ENCODE peak calls at places on chromosome 20, in six cellular contexts. One of them, this sample, is unnamed.
A peak's percentile ranks its signal among the peaks of the same experiment; 100 is the strongest.

GRCh38 chr20:62776692-62777527 is 19.4 kb upstream of the MRGBP start:
- DNase-seq in DND-41: peak; percentile 89
- DNase-seq in ovary: no peak
- DNase-seq in thoracic aorta: no peak
- DNase-seq in mammary epithelial cell: peak; percentile 22
- DNase-seq in H9: peak; percentile 81
- DNase-seq in this sample: peak; percentile 76

GRCh38 chr20:45745015-45745414 is 22.9 kb downstream of the SPINT4 start:
- DNase-seq in DND-41: no peak
- DNase-seq in ovary: no peak
- DNase-seq in thoracic aorta: no peak
- DNase-seq in mammary epithelial cell: no peak
- DNase-seq in H9: no peak
- DNase-seq in this sample: no peak

GRCh38 chr20:37316116-37316774 is 26.8 kb downstream of the MANBAL start:
- DNase-seq in DND-41: peak; percentile 67
- DNase-seq in ovary: no peak
- DNase-seq in thoracic aorta: no peak
- DNase-seq in mammary epithelial cell: no peak
- DNase-seq in H9: no peak
- DNase-seq in this sample: no peak

GRCh38 chr20:63686492-63687321 is 9.7 kb upstream of the TNFRSF6B start:
- DNase-seq in DND-41: no peak
- DNase-seq in ovary: peak; percentile 55
- DNase-seq in thoracic aorta: peak; percentile 55
- DNase-seq in mammary epithelial cell: no peak
- DNase-seq in H9: no peak
- DNase-seq in this sample: no peak

GRCh38 chr20:44010162-44010704 is 95.6 kb downstream of the TOX2 start:
- DNase-seq in DND-41: no peak
- DNase-seq in ovary: no peak
- DNase-seq in thoracic aorta: no peak
- DNase-seq in mammary epithelial cell: no peak
- DNase-seq in H9: peak; percentile 14
- DNase-seq in this sample: no peak

GRCh38 chr20:46087161-46087560 is 2.6 kb downstream of the NCOA5 start:
- DNase-seq in DND-41: no peak
- DNase-seq in ovary: no peak
- DNase-seq in thoracic aorta: no peak
- DNase-seq in mammary epithelial cell: no peak
- DNase-seq in H9: no peak
- DNase-seq in this sample: no peak

GRCh38 chr20:36591854-36592641 is 13.5 kb upstream of the RAB5IF start:
- DNase-seq in DND-41: peak; percentile 78
- DNase-seq in ovary: peak; percentile 34
- DNase-seq in thoracic aorta: no peak
- DNase-seq in mammary epithelial cell: peak; percentile 9
- DNase-seq in H9: peak; percentile 54
- DNase-seq in this sample: no peak

GRCh38 chr20:2210646-2211556 is 84.9 kb upstream of the TGM3 start:
- DNase-seq in DND-41: no peak
- DNase-seq in ovary: no peak
- DNase-seq in thoracic aorta: no peak
- DNase-seq in mammary epithelial cell: peak; percentile 46
- DNase-seq in H9: no peak
- DNase-seq in this sample: no peak

GRCh38 chr20:13898012-13898612 is 92.3 kb downstream of the SEL1L2 start:
- DNase-seq in DND-41: no peak
- DNase-seq in ovary: no peak
- DNase-seq in thoracic aorta: no peak
- DNase-seq in mammary epithelial cell: peak; percentile 3
- DNase-seq in H9: no peak
- DNase-seq in this sample: no peak

GRCh38 chr20:61055642-61056041 is 196.4 kb upstream of the CDH4 start:
- DNase-seq in DND-41: no peak
- DNase-seq in ovary: no peak
- DNase-seq in thoracic aorta: no peak
- DNase-seq in mammary epithelial cell: no peak
- DNase-seq in H9: no peak
- DNase-seq in this sample: no peak

GRCh38 chr20:2750343-2751251 is 49.8 kb downstream of the CPXM1 start:
- DNase-seq in DND-41: no peak
- DNase-seq in ovary: peak; percentile 65
- DNase-seq in thoracic aorta: no peak
- DNase-seq in mammary epithelial cell: peak; percentile 20
- DNase-seq in H9: peak; percentile 71
- DNase-seq in this sample: no peak

GRCh38 chr20:58039569-58040092 is 188.8 kb downstream of the ANKRD60 start:
- DNase-seq in DND-41: no peak
- DNase-seq in ovary: no peak
- DNase-seq in thoracic aorta: no peak
- DNase-seq in mammary epithelial cell: no peak
- DNase-seq in H9: no peak
- DNase-seq in this sample: no peak

GRCh38 chr20:25077610-25078169 is 4.3 kb downstream of the VSX1 start:
- DNase-seq in DND-41: no peak
- DNase-seq in ovary: peak; percentile 38
- DNase-seq in thoracic aorta: no peak
- DNase-seq in mammary epithelial cell: no peak
- DNase-seq in H9: peak; percentile 64
- DNase-seq in this sample: no peak

GRCh38 chr20:25079171-25079570 is 2.8 kb downstream of the VSX1 start:
- DNase-seq in DND-41: peak; percentile 3
- DNase-seq in ovary: no peak
- DNase-seq in thoracic aorta: no peak
- DNase-seq in mammary epithelial cell: no peak
- DNase-seq in H9: no peak
- DNase-seq in this sample: peak; percentile 39

GRCh38 chr20:25078662-25079061 is 3.3 kb downstream of the VSX1 start:
- DNase-seq in DND-41: peak; percentile 78
- DNase-seq in ovary: no peak
- DNase-seq in thoracic aorta: no peak
- DNase-seq in mammary epithelial cell: no peak
- DNase-seq in H9: peak; percentile 22
- DNase-seq in this sample: no peak

GRCh38 chr20:25076201-25076600 is 5.7 kb downstream of the VSX1 start:
- DNase-seq in DND-41: no peak
- DNase-seq in ovary: no peak
- DNase-seq in thoracic aorta: no peak
- DNase-seq in mammary epithelial cell: no peak
- DNase-seq in H9: no peak
- DNase-seq in this sample: no peak

GRCh38 chr20:25076731-25077609 is 5.0 kb downstream of the VSX1 start:
- DNase-seq in DND-41: peak; percentile 37
- DNase-seq in ovary: no peak
- DNase-seq in thoracic aorta: no peak
- DNase-seq in mammary epithelial cell: peak; percentile 65
- DNase-seq in H9: peak; percentile 36
- DNase-seq in this sample: peak; percentile 47
- TF ChIP-seq CTCF in DND-41: peak; percentile 51
- TF ChIP-seq CTCF in ovary: no peak
- TF ChIP-seq CTCF in thoracic aorta: no peak
- TF ChIP-seq CTCF in mammary epithelial cell: peak; percentile 58
- TF ChIP-seq CTCF in H9: peak; percentile 32
- TF ChIP-seq CTCF in this sample: no peak

GRCh38 chr20:33784225-33784624 is 26.9 kb upstream of the CHMP4B start:
- DNase-seq in DND-41: no peak
- DNase-seq in ovary: no peak
- DNase-seq in thoracic aorta: no peak
- DNase-seq in mammary epithelial cell: no peak
- DNase-seq in H9: no peak
- DNase-seq in this sample: no peak

GRCh38 chr20:33783818-33784217 is 27.3 kb upstream of the CHMP4B start:
- DNase-seq in DND-41: no peak
- DNase-seq in ovary: no peak
- DNase-seq in thoracic aorta: no peak
- DNase-seq in mammary epithelial cell: no peak
- DNase-seq in H9: no peak
- DNase-seq in this sample: no peak

GRCh38 chr20:33781133-33781532 is 30.0 kb upstream of the CHMP4B start:
- DNase-seq in DND-41: no peak
- DNase-seq in ovary: no peak
- DNase-seq in thoracic aorta: no peak
- DNase-seq in mammary epithelial cell: no peak
- DNase-seq in H9: no peak
- DNase-seq in this sample: no peak

GRCh38 chr20:33783256-33783655 is 27.9 kb upstream of the CHMP4B start:
- DNase-seq in DND-41: no peak
- DNase-seq in ovary: no peak
- DNase-seq in thoracic aorta: no peak
- DNase-seq in mammary epithelial cell: no peak
- DNase-seq in H9: no peak
- DNase-seq in this sample: no peak

GRCh38 chr20:33781945-33782344 is 29.2 kb upstream of the CHMP4B start:
- DNase-seq in DND-41: no peak
- DNase-seq in ovary: no peak
- DNase-seq in thoracic aorta: no peak
- DNase-seq in mammary epithelial cell: no peak
- DNase-seq in H9: no peak
- DNase-seq in this sample: no peak
- H3K4me1 ChIP-seq in DND-41: peaks cover 3% of the 10 kb centered on the region
- H3K4me1 ChIP-seq in ovary: no peaks in the 10 kb centered on the region
- H3K4me1 ChIP-seq in thoracic aorta: no peaks in the 10 kb centered on the region
- H3K4me1 ChIP-seq in mammary epithelial cell: peaks cover 4% of the 10 kb centered on the region
- H3K4me1 ChIP-seq in H9: no peaks in the 10 kb centered on the region
- H3K4me1 ChIP-seq in this sample: no peaks in the 10 kb centered on the region

GRCh38 chr20:53448426-53448825 is 145.2 kb downstream of the ZNF217 start:
- DNase-seq in DND-41: no peak
- DNase-seq in ovary: no peak
- DNase-seq in thoracic aorta: no peak
- DNase-seq in mammary epithelial cell: no peak
- DNase-seq in H9: no peak
- DNase-seq in this sample: no peak
- H3K27ac ChIP-seq in DND-41: no peak overlapping the region
- H3K27ac ChIP-seq in ovary: no peak overlapping the region
- H3K27ac ChIP-seq in thoracic aorta: no peak overlapping the region
- H3K27ac ChIP-seq in mammary epithelial cell: no peak overlapping the region
- H3K27ac ChIP-seq in H9: no peak overlapping the region
- H3K27ac ChIP-seq in this sample: no peak overlapping the region

DNA sequence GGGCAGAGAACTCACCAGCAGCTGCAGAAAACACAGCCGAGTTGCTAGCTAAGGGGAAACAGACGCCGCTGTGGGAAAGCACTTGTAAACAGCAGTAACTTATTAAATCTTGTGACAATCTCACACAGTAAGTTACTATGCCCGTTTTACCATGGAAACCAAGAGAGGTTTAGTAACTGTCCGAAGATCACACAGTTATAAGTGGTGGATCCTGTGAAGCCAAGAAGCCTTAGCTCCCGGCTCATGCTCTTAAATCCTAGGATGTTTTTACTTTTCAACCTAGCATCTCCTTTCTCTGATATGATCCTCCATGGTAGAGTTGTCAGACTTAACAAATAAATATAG is 1.5 kb upstream of the SULF2 start:
- DNase-seq in DND-41: no peak
- DNase-seq in ovary: no peak
- DNase-seq in thoracic aorta: no peak
- DNase-seq in mammary epithelial cell: no peak
- DNase-seq in H9: no peak
- DNase-seq in this sample: no peak
- TF ChIP-seq CTCF in DND-41: no peak
- TF ChIP-seq CTCF in ovary: no peak
- TF ChIP-seq CTCF in thoracic aorta: peak; percentile 11
- TF ChIP-seq CTCF in mammary epithelial cell: no peak
- TF ChIP-seq CTCF in H9: no peak
- TF ChIP-seq CTCF in this sample: no peak

GRCh38 chr20:41607791-41608190 is 10.4 kb downstream of the CHD6 start:
- DNase-seq in DND-41: no peak
- DNase-seq in ovary: no peak
- DNase-seq in thoracic aorta: no peak
- DNase-seq in mammary epithelial cell: no peak
- DNase-seq in H9: no peak
- DNase-seq in this sample: no peak
- H3K4me1 ChIP-seq in DND-41: no peaks in the 10 kb centered on the region
- H3K4me1 ChIP-seq in ovary: peaks cover 5% of the 10 kb centered on the region
- H3K4me1 ChIP-seq in thoracic aorta: peaks cover 6% of the 10 kb centered on the region
- H3K4me1 ChIP-seq in mammary epithelial cell: no peaks in the 10 kb centered on the region
- H3K4me1 ChIP-seq in H9: no peaks in the 10 kb centered on the region
- H3K4me1 ChIP-seq in this sample: peaks cover 18% of the 10 kb centered on the region

DNA sequence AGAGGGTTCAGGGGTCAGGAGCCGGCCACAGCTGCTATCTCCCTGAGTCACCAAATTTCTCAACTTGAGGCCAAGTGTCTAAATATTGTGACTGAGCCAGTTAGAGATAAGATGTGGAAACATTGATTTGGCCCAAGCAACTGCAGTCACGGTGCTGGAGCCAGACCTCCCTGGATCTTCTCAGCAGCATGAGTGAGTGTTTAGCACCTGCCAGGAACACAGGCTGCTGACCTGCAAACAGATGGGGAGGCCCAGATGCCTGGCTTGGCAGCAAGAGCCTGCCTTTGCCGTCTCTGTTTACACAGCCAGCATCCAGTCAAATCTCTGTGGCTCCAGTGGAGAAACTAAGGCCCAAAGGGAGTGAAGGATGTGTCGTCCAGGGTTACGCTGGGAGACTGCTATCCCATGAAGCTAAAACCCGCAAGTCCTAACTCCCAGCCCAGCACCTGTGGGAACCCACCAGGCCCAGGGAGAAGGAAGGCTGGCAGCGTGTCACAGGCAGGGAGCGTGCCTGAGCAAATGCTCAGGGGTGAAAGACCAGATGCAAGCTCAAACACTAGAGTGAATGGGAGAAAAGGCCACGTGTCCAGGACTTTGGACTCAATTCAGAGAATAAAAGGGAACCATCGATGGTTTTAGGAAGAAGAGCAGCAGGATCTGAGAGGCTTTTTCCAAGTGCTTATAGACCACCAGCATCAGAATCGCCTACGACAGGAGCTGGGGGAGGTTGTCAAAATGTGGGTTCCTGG is 15.9 kb upstream of the PTGIS start:
- DNase-seq in DND-41: no peak
- DNase-seq in ovary: peak; percentile 89
- DNase-seq in thoracic aorta: no peak
- DNase-seq in mammary epithelial cell: peak; percentile 8
- DNase-seq in H9: no peak
- DNase-seq in this sample: no peak
- H3K27ac ChIP-seq in DND-41: no peak overlapping the region
- H3K27ac ChIP-seq in ovary: peak overlapping the region; percentile 70
- H3K27ac ChIP-seq in thoracic aorta: peak overlapping the region; percentile 94
- H3K27ac ChIP-seq in mammary epithelial cell: no peak overlapping the region
- H3K27ac ChIP-seq in H9: no peak overlapping the region
- H3K27ac ChIP-seq in this sample: no peak overlapping the region

DNA sequence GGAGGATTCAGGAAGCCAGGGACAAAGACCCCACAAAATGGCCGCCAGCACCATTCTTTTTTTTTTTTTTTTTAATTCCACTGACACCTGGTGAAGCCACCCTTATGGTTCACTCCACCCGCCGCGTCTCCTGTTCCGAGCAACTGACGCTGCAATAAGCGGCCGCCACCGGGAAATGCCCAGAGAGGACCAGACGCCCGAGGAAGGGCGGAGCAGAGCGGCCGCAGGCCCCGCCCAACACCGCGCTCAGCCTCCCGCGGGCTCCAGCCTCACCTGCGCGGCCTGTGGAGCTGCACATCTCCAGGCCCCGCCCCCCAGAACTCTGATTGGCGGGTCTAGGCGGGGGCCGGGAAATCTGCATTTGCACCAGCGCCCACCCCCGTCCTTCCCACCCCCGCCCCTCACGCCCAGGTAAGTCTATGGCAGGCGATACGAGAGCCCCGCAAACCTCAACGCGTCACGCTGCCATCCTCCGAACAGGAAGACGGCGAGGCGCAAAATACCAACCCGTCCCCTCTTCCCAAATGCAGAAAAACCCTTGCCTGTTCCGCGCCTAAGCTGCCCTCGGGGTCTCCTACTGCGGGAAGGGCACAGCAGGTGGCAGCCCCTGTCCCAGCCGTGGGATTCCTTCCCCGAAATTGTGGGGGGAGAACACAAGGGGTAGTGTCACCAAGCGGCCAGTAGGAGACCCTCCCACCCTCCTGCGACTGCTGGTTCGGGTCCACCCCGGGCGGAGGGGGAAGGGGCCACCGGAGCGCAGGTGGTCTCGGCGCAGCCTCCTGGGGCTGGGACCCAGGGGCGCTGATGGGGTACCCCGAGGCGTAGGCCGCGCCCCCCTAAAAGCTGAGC is 948 bp downstream of the ATP9A start:
- DNase-seq in DND-41: no peak
- DNase-seq in ovary: peak; percentile 70
- DNase-seq in thoracic aorta: no peak
- DNase-seq in mammary epithelial cell: peak; percentile 80
- DNase-seq in H9: peak; percentile 95
- DNase-seq in this sample: peak; percentile 36
- TF ChIP-seq CTCF in DND-41: no peak
- TF ChIP-seq CTCF in ovary: no peak
- TF ChIP-seq CTCF in thoracic aorta: peak; percentile 44
- TF ChIP-seq CTCF in mammary epithelial cell: peak; percentile 44
- TF ChIP-seq CTCF in H9: peak; percentile 60
- TF ChIP-seq CTCF in this sample: no peak

This sample was measured in CD8-positive, alpha-beta T cell.